ENCODE peak calls at places on chromosomes 11 and 22, in eight cellular contexts. Z is pancreas; A is colonic mucosa; U is stimulated activated CD8-positive, alpha-beta memory T cell treated with anti-CD3 and anti-CD28 coated beads, Interleukin-2, amount 100 ng/mL, for 48 hours; I is AG04450; P is GM12865; X is activated T-cell treated with anti-CD3 and anti-CD28 coated beads for 24 hours; O is MCF 10A. D is an unnamed sample.

GRCh38 chr11:11669447-11669846 is 47.6 kb upstream of the GALNT18 start:
- DNase-seq in Z (no peak), A (no peak), U (no peak), I (no peak), P (no peak), X (no peak), O (no peak), D (no peak)

GRCh38 chr11:125108469-125108868 is 3.0 kb downstream of the TMEM218 start:
- DNase-seq in Z (no peak), A (no peak), U (no peak), I (no peak), P (no peak), X (no peak), O (no peak), D (no peak)

GRCh38 chr11:27913650-27914049 is 194.3 kb downstream of the KIF18A start:
- DNase-seq in Z (no peak), A (no peak), U (no peak), I (no peak), P (peak), X (no peak), O (peak), D (no peak)

GRCh38 chr11:65572356-65573043 is at the start of gene FAM89B:
- DNase-seq in Z (peak), A (peak), U (peak), I (peak), P (peak), X (peak), O (peak), D (peak)

GRCh38 chr11:65591939-65592814 is 3.4 kb downstream of the KCNK7 start:
- DNase-seq in Z (no peak), A (peak), U (no peak), I (no peak), P (no peak), X (no peak), O (no peak), D (no peak)

GRCh38 chr11:13826505-13827278 is 135.8 kb upstream of the SPON1 start:
- DNase-seq in Z (no peak), A (no peak), U (no peak), I (no peak), P (no peak), X (no peak), O (peak), D (no peak)

GRCh38 chr11:32312865-32313403 is 122.4 kb downstream of the WT1 start:
- DNase-seq in Z (peak), A (peak), U (peak), I (no peak), P (peak), X (no peak), O (peak), D (peak)

GRCh38 chr22:27804683-27805297 is 3.2 kb upstream of the MN1 start:
- DNase-seq in Z (peak), A (peak), U (peak), I (peak), P (peak), X (peak), O (peak), D (peak)

GRCh38 chr11:127000991-127001390 is 421 bp upstream of the KIRREL3 start:
- DNase-seq in Z (no peak), A (no peak), U (no peak), I (no peak), P (no peak), X (no peak), O (no peak), D (peak)

GRCh38 chr22:44224166-44224565 is 43.4 kb downstream of the PARVG start:
- DNase-seq in Z (no peak), A (no peak), U (no peak), I (no peak), P (no peak), X (no peak), O (peak), D (no peak)

GRCh38 chr22:20651286-20651685 is 122.6 kb upstream of the SERPIND1 start:
- DNase-seq in Z (no peak), A (no peak), U (no peak), I (no peak), P (no peak), X (no peak), O (no peak), D (no peak)

GRCh38 chr22:44735518-44736428 is 16.6 kb upstream of the ARHGAP8 start:
- DNase-seq in Z (peak), A (peak), U (peak), I (no peak), P (peak), X (peak), O (peak), D (peak)

GRCh38 chr11:8209208-8209807 is 40.5 kb upstream of the RIC3 start:
- DNase-seq in Z (no peak), A (peak), U (peak), I (no peak), P (peak), X (peak), O (no peak), D (no peak)

GRCh38 chr11:93123351-93123898 is 74.4 kb downstream of the SLC36A4 start:
- DNase-seq in Z (peak), A (peak), U (no peak), I (no peak), P (no peak), X (no peak), O (no peak), D (no peak)

GRCh38 chr11:28799316-28799715 is 691.1 kb downstream of the METTL15 start:
- DNase-seq in Z (no peak), A (no peak), U (no peak), I (no peak), P (no peak), X (no peak), O (peak), D (no peak)

GRCh38 chr22:32801001-32801435 is 487 bp upstream of the TIMP3 start:
- DNase-seq in Z (no peak), A (no peak), U (no peak), I (no peak), P (no peak), X (no peak), O (no peak), D (no peak)

GRCh38 chr22:37431811-37432707 is 4.8 kb upstream of the ELFN2 start:
- DNase-seq in Z (no peak), A (no peak), U (peak), I (peak), P (peak), X (peak), O (peak), D (peak)

GRCh38 chr22:47724030-47724429 is 961.6 kb downstream of the TBC1D22A start:
- DNase-seq in Z (no peak), A (no peak), U (no peak), I (no peak), P (no peak), X (no peak), O (no peak), D (no peak)

GRCh38 chr11:102807921-102808320 is 10.0 kb upstream of the MMP1 start:
- DNase-seq in Z (no peak), A (no peak), U (no peak), I (no peak), P (peak), X (no peak), O (peak), D (no peak)

GRCh38 chr11:112637046-112637445 is 324.2 kb upstream of the NCAM1 start:
- DNase-seq in Z (no peak), A (no peak), U (no peak), I (no peak), P (no peak), X (no peak), O (no peak), D (no peak)

D was measured in AG10803.